ENCODE peak calls at places on chromosomes 4 and X, in eight cellular contexts. One of them, this sample, is unnamed.

GRCh38 chrX:118565853-118566252 is 70.2 kb downstream of the DOCK11 start:
- DNase-seq in uterus: no peak
- DNase-seq in tibial nerve: no peak
- DNase-seq in GM12891: no peak
- DNase-seq in IMR-90: no peak
- DNase-seq in stomach: no peak
- DNase-seq in spleen: no peak
- DNase-seq in upper lobe of left lung: no peak
- DNase-seq in this sample: no peak

GRCh38 chr4:99856166-99856565 is 38.1 kb downstream of the LAMTOR3 start:
- DNase-seq in uterus: no peak
- DNase-seq in tibial nerve: no peak
- DNase-seq in GM12891: no peak
- DNase-seq in IMR-90: peak
- DNase-seq in stomach: no peak
- DNase-seq in spleen: no peak
- DNase-seq in upper lobe of left lung: no peak
- DNase-seq in this sample: no peak

GRCh38 chr4:5619913-5620625 is 88.3 kb downstream of the EVC2 start:
- DNase-seq in uterus: no peak
- DNase-seq in tibial nerve: no peak
- DNase-seq in GM12891: no peak
- DNase-seq in IMR-90: no peak
- DNase-seq in stomach: no peak
- DNase-seq in spleen: no peak
- DNase-seq in upper lobe of left lung: no peak
- DNase-seq in this sample: no peak

GRCh38 chrX:15465347-15465746 is 27.8 kb downstream of the PIR start:
- DNase-seq in uterus: peak
- DNase-seq in tibial nerve: peak
- DNase-seq in GM12891: no peak
- DNase-seq in IMR-90: peak
- DNase-seq in stomach: no peak
- DNase-seq in spleen: no peak
- DNase-seq in upper lobe of left lung: no peak
- DNase-seq in this sample: no peak

GRCh38 chrX:20263474-20263873 is 3.2 kb downstream of the RPS6KA3 start:
- DNase-seq in uterus: no peak
- DNase-seq in tibial nerve: no peak
- DNase-seq in GM12891: no peak
- DNase-seq in IMR-90: peak
- DNase-seq in stomach: no peak
- DNase-seq in spleen: no peak
- DNase-seq in upper lobe of left lung: no peak
- DNase-seq in this sample: no peak

GRCh38 chr4:168486961-168487820 is 6.9 kb upstream of the DDX60L start:
- DNase-seq in uterus: no peak
- DNase-seq in tibial nerve: no peak
- DNase-seq in GM12891: no peak
- DNase-seq in IMR-90: peak
- DNase-seq in stomach: no peak
- DNase-seq in spleen: no peak
- DNase-seq in upper lobe of left lung: no peak
- DNase-seq in this sample: peak

GRCh38 chr4:165085946-165086345 is 26.7 kb downstream of the TMEM192 start:
- DNase-seq in uterus: no peak
- DNase-seq in tibial nerve: no peak
- DNase-seq in GM12891: no peak
- DNase-seq in IMR-90: no peak
- DNase-seq in stomach: no peak
- DNase-seq in spleen: no peak
- DNase-seq in upper lobe of left lung: no peak
- DNase-seq in this sample: no peak

GRCh38 chr4:173264245-173264959 is 69.8 kb downstream of the HMGB2 start:
- DNase-seq in uterus: no peak
- DNase-seq in tibial nerve: no peak
- DNase-seq in GM12891: no peak
- DNase-seq in IMR-90: peak
- DNase-seq in stomach: peak
- DNase-seq in spleen: no peak
- DNase-seq in upper lobe of left lung: no peak
- DNase-seq in this sample: no peak

GRCh38 chr4:15231265-15232091 is 196.4 kb upstream of the C1QTNF7 start:
- DNase-seq in uterus: peak
- DNase-seq in tibial nerve: peak
- DNase-seq in GM12891: peak
- DNase-seq in IMR-90: peak
- DNase-seq in stomach: peak
- DNase-seq in spleen: peak
- DNase-seq in upper lobe of left lung: peak
- DNase-seq in this sample: peak

GRCh38 chrX:22585831-22586230 is 313.1 kb downstream of the CBLL2 start:
- DNase-seq in uterus: no peak
- DNase-seq in tibial nerve: no peak
- DNase-seq in GM12891: no peak
- DNase-seq in IMR-90: no peak
- DNase-seq in stomach: no peak
- DNase-seq in spleen: no peak
- DNase-seq in upper lobe of left lung: no peak
- DNase-seq in this sample: no peak

DNA sequence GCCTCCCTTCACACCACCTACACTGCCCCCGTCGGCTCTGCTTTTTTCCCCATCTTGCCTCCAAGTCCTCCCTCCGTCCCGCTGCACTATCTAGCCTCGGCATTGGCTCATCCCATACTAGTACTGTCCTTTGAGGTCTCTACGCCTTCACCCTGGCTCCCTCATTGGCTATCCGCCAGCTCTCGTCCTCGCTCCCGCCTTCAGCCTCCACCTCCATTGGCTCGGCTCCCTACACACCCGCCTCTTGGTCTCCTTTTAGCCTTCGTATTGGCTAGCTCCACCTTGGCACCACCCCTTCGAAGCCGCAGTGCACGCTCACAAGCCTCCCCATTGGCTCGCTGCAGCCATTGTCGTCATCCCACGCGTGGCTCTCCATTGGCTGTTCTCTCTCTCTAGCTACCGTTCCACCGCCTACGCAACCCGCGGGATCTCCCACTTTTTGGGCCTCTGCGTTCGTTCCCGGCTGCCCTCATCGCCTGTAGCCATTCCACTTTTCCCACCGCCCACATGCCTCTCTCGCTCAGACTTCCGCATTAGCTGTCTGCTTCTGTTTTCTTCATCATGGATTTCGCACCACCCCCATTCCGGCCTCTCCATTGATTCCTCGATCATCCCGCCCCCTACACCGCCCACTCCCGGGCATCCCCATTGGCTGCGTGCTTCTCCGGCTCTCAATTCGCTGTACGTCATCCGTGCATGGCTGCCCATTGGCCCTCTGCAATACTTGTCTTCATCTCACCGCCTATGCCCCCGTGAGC is 404 bp upstream of the PPP1R3F start:
- DNase-seq in uterus: peak
- DNase-seq in tibial nerve: peak
- DNase-seq in GM12891: peak
- DNase-seq in IMR-90: peak
- DNase-seq in stomach: peak
- DNase-seq in spleen: peak
- DNase-seq in upper lobe of left lung: peak
- DNase-seq in this sample: peak
- TF ChIP-seq POLR2A in uterus: peak
- TF ChIP-seq POLR2A in tibial nerve: peak
- TF ChIP-seq POLR2A in GM12891: peak
- TF ChIP-seq POLR2A in IMR-90: peak
- TF ChIP-seq POLR2A in stomach: no peak
- TF ChIP-seq POLR2A in spleen: no peak
- TF ChIP-seq POLR2A in upper lobe of left lung: no peak
- TF ChIP-seq POLR2A in this sample: peak

GRCh38 chrX:101485212-101486064 is at the start of gene ARMCX4:
- DNase-seq in uterus: peak
- DNase-seq in tibial nerve: no peak
- DNase-seq in GM12891: peak
- DNase-seq in IMR-90: peak
- DNase-seq in stomach: peak
- DNase-seq in spleen: no peak
- DNase-seq in upper lobe of left lung: peak
- DNase-seq in this sample: no peak
- TF ChIP-seq POLR2A in uterus: no peak
- TF ChIP-seq POLR2A in tibial nerve: no peak
- TF ChIP-seq POLR2A in GM12891: no peak
- TF ChIP-seq POLR2A in IMR-90: peak
- TF ChIP-seq POLR2A in stomach: no peak
- TF ChIP-seq POLR2A in spleen: no peak
- TF ChIP-seq POLR2A in upper lobe of left lung: no peak
- TF ChIP-seq POLR2A in this sample: peak

GRCh38 chr4:110512901-110513300 is 36.9 kb downstream of the ENPEP start:
- DNase-seq in uterus: no peak
- DNase-seq in tibial nerve: no peak
- DNase-seq in GM12891: no peak
- DNase-seq in IMR-90: no peak
- DNase-seq in stomach: no peak
- DNase-seq in spleen: no peak
- DNase-seq in upper lobe of left lung: no peak
- DNase-seq in this sample: no peak

GRCh38 chr4:110518889-110519490 is 43.0 kb downstream of the ENPEP start:
- DNase-seq in uterus: no peak
- DNase-seq in tibial nerve: peak
- DNase-seq in GM12891: no peak
- DNase-seq in IMR-90: peak
- DNase-seq in stomach: no peak
- DNase-seq in spleen: no peak
- DNase-seq in upper lobe of left lung: no peak
- DNase-seq in this sample: no peak

GRCh38 chr4:110514889-110515479 is 39.0 kb downstream of the ENPEP start:
- DNase-seq in uterus: no peak
- DNase-seq in tibial nerve: no peak
- DNase-seq in GM12891: no peak
- DNase-seq in IMR-90: peak
- DNase-seq in stomach: no peak
- DNase-seq in spleen: no peak
- DNase-seq in upper lobe of left lung: no peak
- DNase-seq in this sample: no peak

GRCh38 chr4:110515676-110516075 is 39.7 kb downstream of the ENPEP start:
- DNase-seq in uterus: no peak
- DNase-seq in tibial nerve: no peak
- DNase-seq in GM12891: no peak
- DNase-seq in IMR-90: no peak
- DNase-seq in stomach: no peak
- DNase-seq in spleen: no peak
- DNase-seq in upper lobe of left lung: no peak
- DNase-seq in this sample: no peak

DNA sequence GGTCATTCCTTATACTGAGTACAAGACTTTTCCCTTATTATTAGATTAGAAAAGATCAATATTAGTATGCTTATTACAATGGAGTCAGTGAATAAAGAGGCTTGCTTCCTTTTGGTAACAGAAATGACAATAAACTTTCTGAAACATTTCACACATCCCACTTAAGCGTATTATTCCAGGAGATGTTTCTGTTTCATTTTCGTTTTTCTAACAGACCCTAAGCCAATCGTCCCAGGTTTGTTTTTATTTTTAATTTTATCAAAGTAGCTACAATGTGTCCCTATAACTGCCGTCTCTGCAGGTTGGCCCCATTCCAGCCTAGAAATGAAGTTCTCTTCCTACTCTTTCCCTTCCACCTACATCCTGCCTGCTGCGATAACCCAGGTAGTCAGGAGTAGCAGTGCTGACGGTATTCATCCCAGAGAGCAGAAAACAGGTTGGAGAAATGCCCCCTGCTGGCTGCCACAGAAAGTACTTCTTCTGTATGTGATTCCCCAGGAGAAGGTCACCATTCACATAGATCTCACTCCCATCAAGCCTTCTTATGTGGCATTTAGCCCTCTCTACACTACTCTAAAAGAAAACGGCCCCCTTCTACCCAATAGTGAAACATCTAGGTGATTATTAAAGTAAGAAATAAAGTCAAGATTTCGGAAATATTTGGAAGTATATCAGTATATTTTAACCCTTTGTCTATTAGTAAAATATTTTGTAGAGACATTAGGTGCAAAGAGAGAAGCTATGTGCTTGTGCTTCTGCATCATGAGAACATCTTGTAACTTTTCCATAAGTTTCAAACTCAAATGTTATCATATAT is 40.4 kb downstream of the ENPEP start:
- DNase-seq in uterus: peak
- DNase-seq in tibial nerve: peak
- DNase-seq in GM12891: no peak
- DNase-seq in IMR-90: peak
- DNase-seq in stomach: peak
- DNase-seq in spleen: peak
- DNase-seq in upper lobe of left lung: peak
- DNase-seq in this sample: peak
- TF ChIP-seq POLR2A in uterus: no peak
- TF ChIP-seq POLR2A in tibial nerve: no peak
- TF ChIP-seq POLR2A in GM12891: no peak
- TF ChIP-seq POLR2A in IMR-90: no peak
- TF ChIP-seq POLR2A in stomach: no peak
- TF ChIP-seq POLR2A in spleen: no peak
- TF ChIP-seq POLR2A in upper lobe of left lung: no peak
- TF ChIP-seq POLR2A in this sample: no peak

GRCh38 chr4:36332023-36332781 is 50.8 kb downstream of the DTHD1 start:
- DNase-seq in uterus: no peak
- DNase-seq in tibial nerve: no peak
- DNase-seq in GM12891: no peak
- DNase-seq in IMR-90: no peak
- DNase-seq in stomach: no peak
- DNase-seq in spleen: no peak
- DNase-seq in upper lobe of left lung: no peak
- DNase-seq in this sample: no peak
- TF ChIP-seq POLR2A in uterus: no peak
- TF ChIP-seq POLR2A in tibial nerve: no peak
- TF ChIP-seq POLR2A in GM12891: peak
- TF ChIP-seq POLR2A in IMR-90: no peak
- TF ChIP-seq POLR2A in stomach: no peak
- TF ChIP-seq POLR2A in spleen: no peak
- TF ChIP-seq POLR2A in upper lobe of left lung: no peak
- TF ChIP-seq POLR2A in this sample: no peak

DNA sequence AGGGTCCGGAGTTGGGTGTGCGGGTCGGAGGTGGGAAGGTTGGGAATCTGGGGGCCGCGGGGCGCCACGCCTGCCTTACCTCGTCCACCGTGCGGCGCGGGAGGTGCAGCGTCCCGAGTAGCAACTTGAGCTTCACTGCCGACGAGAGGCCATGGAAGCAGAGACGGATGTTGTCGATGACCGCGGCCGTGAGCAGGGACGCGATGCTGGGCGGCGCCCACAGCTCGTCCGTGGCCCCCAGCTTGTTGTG is 178 bp downstream of the NELFA start:
- DNase-seq in uterus: no peak
- DNase-seq in tibial nerve: no peak
- DNase-seq in GM12891: no peak
- DNase-seq in IMR-90: no peak
- DNase-seq in stomach: no peak
- DNase-seq in spleen: no peak
- DNase-seq in upper lobe of left lung: no peak
- DNase-seq in this sample: no peak
- TF ChIP-seq POLR2A in uterus: no peak
- TF ChIP-seq POLR2A in tibial nerve: no peak
- TF ChIP-seq POLR2A in GM12891: no peak
- TF ChIP-seq POLR2A in IMR-90: peak
- TF ChIP-seq POLR2A in stomach: no peak
- TF ChIP-seq POLR2A in spleen: no peak
- TF ChIP-seq POLR2A in upper lobe of left lung: no peak
- TF ChIP-seq POLR2A in this sample: peak